ENCODE peak calls at places on chromosome 22, in six cellular contexts. One of them, this sample, is unnamed.

GRCh38 chr22:25759825-25760231 is 17.8 kb downstream of the MYO18B start:
- DNase-seq in T-helper 9 cell: no peak
- DNase-seq in germinal center: no peak
- DNase-seq in glomerular endothelial cell: peak
- DNase-seq in GF-D8: peak
- DNase-seq in BJ: peak
- DNase-seq in this sample: peak

GRCh38 chr22:36541831-36542391 is 12.9 kb upstream of the EIF3D start:
- DNase-seq in T-helper 9 cell: no peak
- DNase-seq in germinal center: no peak
- DNase-seq in glomerular endothelial cell: peak
- DNase-seq in GF-D8: no peak
- DNase-seq in BJ: peak
- DNase-seq in this sample: peak

GRCh38 chr22:23835773-23836144 is 3.0 kb downstream of the DERL3 start:
- DNase-seq in T-helper 9 cell: no peak
- DNase-seq in germinal center: no peak
- DNase-seq in glomerular endothelial cell: no peak
- DNase-seq in GF-D8: no peak
- DNase-seq in BJ: no peak
- DNase-seq in this sample: no peak

GRCh38 chr22:46070215-46070721 is 80.1 kb upstream of the PPARA start:
- DNase-seq in T-helper 9 cell: no peak
- DNase-seq in germinal center: no peak
- DNase-seq in glomerular endothelial cell: no peak
- DNase-seq in GF-D8: peak
- DNase-seq in BJ: no peak
- DNase-seq in this sample: no peak

GRCh38 chr22:31933406-31933805 is 10.9 kb upstream of the YWHAH start:
- DNase-seq in T-helper 9 cell: no peak
- DNase-seq in germinal center: no peak
- DNase-seq in glomerular endothelial cell: no peak
- DNase-seq in GF-D8: no peak
- DNase-seq in BJ: no peak
- DNase-seq in this sample: no peak

GRCh38 chr22:31496735-31497146 is 405 bp downstream of the SFI1 start:
- DNase-seq in T-helper 9 cell: peak
- DNase-seq in germinal center: peak
- DNase-seq in glomerular endothelial cell: no peak
- DNase-seq in GF-D8: no peak
- DNase-seq in BJ: no peak
- DNase-seq in this sample: no peak

GRCh38 chr22:20131593-20131855 is at the start of gene ZDHHC8:
- DNase-seq in T-helper 9 cell: peak
- DNase-seq in germinal center: peak
- DNase-seq in glomerular endothelial cell: no peak
- DNase-seq in GF-D8: no peak
- DNase-seq in BJ: no peak
- DNase-seq in this sample: no peak

GRCh38 chr22:37460684-37461083 is 25.5 kb downstream of the MFNG start:
- DNase-seq in T-helper 9 cell: no peak
- DNase-seq in germinal center: no peak
- DNase-seq in glomerular endothelial cell: no peak
- DNase-seq in GF-D8: no peak
- DNase-seq in BJ: no peak
- DNase-seq in this sample: no peak

GRCh38 chr22:17772963-17773605 is 1.2 kb downstream of the BID start:
- DNase-seq in T-helper 9 cell: no peak
- DNase-seq in germinal center: peak
- DNase-seq in glomerular endothelial cell: no peak
- DNase-seq in GF-D8: no peak
- DNase-seq in BJ: no peak
- DNase-seq in this sample: no peak

GRCh38 chr22:49502126-49502826 is 325.4 kb downstream of the BRD1 start:
- DNase-seq in T-helper 9 cell: no peak
- DNase-seq in germinal center: no peak
- DNase-seq in glomerular endothelial cell: no peak
- DNase-seq in GF-D8: peak
- DNase-seq in BJ: no peak
- DNase-seq in this sample: no peak

GRCh38 chr22:20238567-20239062 is 29.5 kb downstream of the RTN4R start:
- DNase-seq in T-helper 9 cell: peak
- DNase-seq in germinal center: peak
- DNase-seq in glomerular endothelial cell: no peak
- DNase-seq in GF-D8: peak
- DNase-seq in BJ: no peak
- DNase-seq in this sample: no peak

GRCh38 chr22:37281646-37282384 is 493 bp upstream of the CYTH4 start:
- DNase-seq in T-helper 9 cell: no peak
- DNase-seq in germinal center: no peak
- DNase-seq in glomerular endothelial cell: no peak
- DNase-seq in GF-D8: no peak
- DNase-seq in BJ: no peak
- DNase-seq in this sample: no peak

GRCh38 chr22:17672417-17672991 is 33.9 kb downstream of the BCL2L13 start:
- DNase-seq in T-helper 9 cell: no peak
- DNase-seq in germinal center: no peak
- DNase-seq in glomerular endothelial cell: no peak
- DNase-seq in GF-D8: no peak
- DNase-seq in BJ: no peak
- DNase-seq in this sample: no peak

GRCh38 chr22:27461470-27461869 is 340.1 kb downstream of the MN1 start:
- DNase-seq in T-helper 9 cell: no peak
- DNase-seq in germinal center: no peak
- DNase-seq in glomerular endothelial cell: no peak
- DNase-seq in GF-D8: no peak
- DNase-seq in BJ: peak
- DNase-seq in this sample: no peak

GRCh38 chr22:49786976-49787843 is 40.5 kb downstream of the BRD1 start:
- DNase-seq in T-helper 9 cell: no peak
- DNase-seq in germinal center: no peak
- DNase-seq in glomerular endothelial cell: no peak
- DNase-seq in GF-D8: no peak
- DNase-seq in BJ: no peak
- DNase-seq in this sample: no peak

GRCh38 chr22:21937041-21937820 is 15.4 kb downstream of the PPM1F start:
- DNase-seq in T-helper 9 cell: no peak
- DNase-seq in germinal center: no peak
- DNase-seq in glomerular endothelial cell: no peak
- DNase-seq in GF-D8: no peak
- DNase-seq in BJ: no peak
- DNase-seq in this sample: no peak

GRCh38 chr22:49209452-49210195 is 618.0 kb downstream of the BRD1 start:
- DNase-seq in T-helper 9 cell: no peak
- DNase-seq in germinal center: no peak
- DNase-seq in glomerular endothelial cell: no peak
- DNase-seq in GF-D8: no peak
- DNase-seq in BJ: no peak
- DNase-seq in this sample: no peak

GRCh38 chr22:40637181-40638150 is 947 bp upstream of the MRTFA start:
- DNase-seq in T-helper 9 cell: peak
- DNase-seq in germinal center: peak
- DNase-seq in glomerular endothelial cell: no peak
- DNase-seq in GF-D8: peak
- DNase-seq in BJ: no peak
- DNase-seq in this sample: no peak

GRCh38 chr22:37457093-37457893 is 28.9 kb downstream of the MFNG start:
- DNase-seq in T-helper 9 cell: peak
- DNase-seq in germinal center: peak
- DNase-seq in glomerular endothelial cell: no peak
- DNase-seq in GF-D8: no peak
- DNase-seq in BJ: no peak
- DNase-seq in this sample: no peak

GRCh38 chr22:47063606-47064005 is 301.2 kb downstream of the TBC1D22A start:
- DNase-seq in T-helper 9 cell: no peak
- DNase-seq in germinal center: no peak
- DNase-seq in glomerular endothelial cell: no peak
- DNase-seq in GF-D8: no peak
- DNase-seq in BJ: no peak
- DNase-seq in this sample: no peak

GRCh38 chr22:46969491-46969890 is 207.0 kb downstream of the TBC1D22A start:
- DNase-seq in T-helper 9 cell: no peak
- DNase-seq in germinal center: no peak
- DNase-seq in glomerular endothelial cell: no peak
- DNase-seq in GF-D8: no peak
- DNase-seq in BJ: no peak
- DNase-seq in this sample: no peak

GRCh38 chr22:48709453-48709852 is 1118.2 kb downstream of the BRD1 start:
- DNase-seq in T-helper 9 cell: no peak
- DNase-seq in germinal center: no peak
- DNase-seq in glomerular endothelial cell: no peak
- DNase-seq in GF-D8: no peak
- DNase-seq in BJ: no peak
- DNase-seq in this sample: no peak

This sample was measured in pulmonary artery endothelial cell.